ENCODE peak calls at places on chromosomes 5 and 9, in eight cellular contexts. One of them, this sample, is unnamed.

GRCh38 chr5:124963236-124963929 is 216.9 kb upstream of the ZNF608 start:
- DNase-seq in uterus: peak; percentile 75
- DNase-seq in fibroblast of pulmonary artery: peak; percentile 91
- DNase-seq in tibial artery: no peak
- DNase-seq in neural crest cell: no peak
- DNase-seq in cardiac muscle cell: peak; percentile 93
- DNase-seq in lower leg skin: no peak
- DNase-seq in cardiac fibroblast: peak; percentile 86
- DNase-seq in this sample: peak; percentile 76

GRCh38 chr9:137095664-137096517 is 9.1 kb downstream of the MAN1B1 start:
- DNase-seq in uterus: no peak
- DNase-seq in neural crest cell: no peak
- DNase-seq in lower leg skin: no peak
- DNase-seq in tibial artery: no peak
- DNase-seq in cardiac fibroblast: no peak
- DNase-seq in fibroblast of pulmonary artery: no peak
- DNase-seq in cardiac muscle cell: no peak
- DNase-seq in this sample: no peak

GRCh38 chr9:126401107-126401506 is 74.5 kb downstream of the MVB12B start:
- DNase-seq in fibroblast of pulmonary artery: no peak
- DNase-seq in uterus: no peak
- DNase-seq in cardiac fibroblast: peak; percentile 22
- DNase-seq in neural crest cell: no peak
- DNase-seq in lower leg skin: no peak
- DNase-seq in cardiac muscle cell: no peak
- DNase-seq in tibial artery: no peak
- DNase-seq in this sample: no peak

GRCh38 chr9:13186091-13186490 is 93.4 kb downstream of the MPDZ start:
- DNase-seq in tibial artery: no peak
- DNase-seq in uterus: no peak
- DNase-seq in cardiac muscle cell: no peak
- DNase-seq in cardiac fibroblast: no peak
- DNase-seq in fibroblast of pulmonary artery: no peak
- DNase-seq in neural crest cell: no peak
- DNase-seq in lower leg skin: no peak
- DNase-seq in this sample: no peak

GRCh38 chr9:93319301-93319991 is 132.0 kb upstream of the FAM120A start:
- DNase-seq in fibroblast of pulmonary artery: no peak
- DNase-seq in cardiac fibroblast: no peak
- DNase-seq in neural crest cell: no peak
- DNase-seq in tibial artery: no peak
- DNase-seq in lower leg skin: no peak
- DNase-seq in cardiac muscle cell: no peak
- DNase-seq in uterus: no peak
- DNase-seq in this sample: no peak

GRCh38 chr9:129379181-129379836 is 201.2 kb upstream of the IER5L start:
- DNase-seq in lower leg skin: no peak
- DNase-seq in cardiac fibroblast: no peak
- DNase-seq in cardiac muscle cell: no peak
- DNase-seq in neural crest cell: no peak
- DNase-seq in tibial artery: no peak
- DNase-seq in fibroblast of pulmonary artery: no peak
- DNase-seq in uterus: no peak
- DNase-seq in this sample: no peak

GRCh38 chr5:80186634-80187033 is 69.2 kb downstream of the SERINC5 start:
- DNase-seq in fibroblast of pulmonary artery: peak; percentile 68
- DNase-seq in cardiac muscle cell: peak; percentile 71
- DNase-seq in uterus: no peak
- DNase-seq in neural crest cell: no peak
- DNase-seq in cardiac fibroblast: peak; percentile 59
- DNase-seq in tibial artery: no peak
- DNase-seq in lower leg skin: no peak
- DNase-seq in this sample: no peak

GRCh38 chr9:137666505-137666809 is 47.7 kb downstream of the EHMT1 start:
- DNase-seq in tibial artery: no peak
- DNase-seq in fibroblast of pulmonary artery: no peak
- DNase-seq in cardiac muscle cell: no peak
- DNase-seq in uterus: no peak
- DNase-seq in cardiac fibroblast: no peak
- DNase-seq in neural crest cell: no peak
- DNase-seq in lower leg skin: no peak
- DNase-seq in this sample: no peak

GRCh38 chr9:5438301-5439162 is 807 bp upstream of the PLGRKT start:
- DNase-seq in lower leg skin: no peak
- DNase-seq in neural crest cell: no peak
- DNase-seq in cardiac fibroblast: peak; percentile 59
- DNase-seq in cardiac muscle cell: peak; percentile 47
- DNase-seq in tibial artery: no peak
- DNase-seq in fibroblast of pulmonary artery: peak; percentile 48
- DNase-seq in uterus: no peak
- DNase-seq in this sample: no peak

GRCh38 chr5:135441256-135441915 is 5.8 kb downstream of the DCANP1 start:
- DNase-seq in neural crest cell: no peak
- DNase-seq in cardiac muscle cell: no peak
- DNase-seq in lower leg skin: peak; percentile 71
- DNase-seq in tibial artery: no peak
- DNase-seq in uterus: no peak
- DNase-seq in fibroblast of pulmonary artery: no peak
- DNase-seq in cardiac fibroblast: no peak
- DNase-seq in this sample: no peak

GRCh38 chr9:136385015-136385414 is 11.5 kb upstream of the CARD9 start:
- DNase-seq in neural crest cell: no peak
- DNase-seq in cardiac fibroblast: no peak
- DNase-seq in cardiac muscle cell: no peak
- DNase-seq in uterus: no peak
- DNase-seq in fibroblast of pulmonary artery: no peak
- DNase-seq in lower leg skin: no peak
- DNase-seq in tibial artery: no peak
- DNase-seq in this sample: no peak

GRCh38 chr9:5025416-5025815 is 40.3 kb downstream of the JAK2 start:
- DNase-seq in cardiac muscle cell: peak; percentile 30
- DNase-seq in neural crest cell: no peak
- DNase-seq in fibroblast of pulmonary artery: peak; percentile 56
- DNase-seq in uterus: no peak
- DNase-seq in lower leg skin: no peak
- DNase-seq in cardiac fibroblast: peak; percentile 60
- DNase-seq in tibial artery: no peak
- DNase-seq in this sample: no peak

GRCh38 chr9:111301195-111301594 is 28.8 kb downstream of the OR2K2 start:
- DNase-seq in neural crest cell: no peak
- DNase-seq in cardiac fibroblast: peak; percentile 91
- DNase-seq in uterus: no peak
- DNase-seq in tibial artery: no peak
- DNase-seq in lower leg skin: no peak
- DNase-seq in fibroblast of pulmonary artery: peak; percentile 85
- DNase-seq in cardiac muscle cell: peak; percentile 75
- DNase-seq in this sample: peak; percentile 45

GRCh38 chr9:26043431-26043830 is 365.2 kb upstream of the TUSC1 start:
- DNase-seq in fibroblast of pulmonary artery: no peak
- DNase-seq in cardiac muscle cell: no peak
- DNase-seq in neural crest cell: no peak
- DNase-seq in tibial artery: no peak
- DNase-seq in lower leg skin: no peak
- DNase-seq in cardiac fibroblast: no peak
- DNase-seq in uterus: no peak
- DNase-seq in this sample: no peak

GRCh38 chr5:83430130-83431010 is 41.2 kb upstream of the VCAN start:
- DNase-seq in cardiac fibroblast: peak; percentile 81
- DNase-seq in uterus: peak; percentile 23
- DNase-seq in fibroblast of pulmonary artery: peak; percentile 82
- DNase-seq in cardiac muscle cell: peak; percentile 82
- DNase-seq in tibial artery: peak; percentile 55
- DNase-seq in lower leg skin: no peak
- DNase-seq in neural crest cell: peak; percentile 67
- DNase-seq in this sample: peak; percentile 49

GRCh38 chr9:93654351-93654961 is 78.1 kb downstream of the PHF2 start:
- DNase-seq in cardiac muscle cell: no peak
- DNase-seq in neural crest cell: no peak
- DNase-seq in tibial artery: peak; percentile 13
- DNase-seq in lower leg skin: peak; percentile 76
- DNase-seq in fibroblast of pulmonary artery: no peak
- DNase-seq in cardiac fibroblast: no peak
- DNase-seq in uterus: no peak
- DNase-seq in this sample: no peak

GRCh38 chr5:147310059-147310704 is 75.4 kb downstream of the STK32A start:
- DNase-seq in uterus: no peak
- DNase-seq in cardiac muscle cell: peak; percentile 53
- DNase-seq in lower leg skin: peak; percentile 87
- DNase-seq in tibial artery: peak; percentile 67
- DNase-seq in cardiac fibroblast: peak; percentile 72
- DNase-seq in fibroblast of pulmonary artery: peak; percentile 69
- DNase-seq in neural crest cell: no peak
- DNase-seq in this sample: peak; percentile 59

GRCh38 chr9:12775373-12775962 is 648 bp downstream of the LURAP1L start:
- DNase-seq in lower leg skin: no peak
- DNase-seq in uterus: no peak
- DNase-seq in tibial artery: peak; percentile 26
- DNase-seq in cardiac fibroblast: no peak
- DNase-seq in cardiac muscle cell: no peak
- DNase-seq in fibroblast of pulmonary artery: no peak
- DNase-seq in neural crest cell: peak; percentile 14
- DNase-seq in this sample: no peak

GRCh38 chr9:72363226-72363625 is 1.8 kb downstream of the ZFAND5 start:
- DNase-seq in cardiac muscle cell: no peak
- DNase-seq in tibial artery: no peak
- DNase-seq in cardiac fibroblast: no peak
- DNase-seq in fibroblast of pulmonary artery: no peak
- DNase-seq in neural crest cell: no peak
- DNase-seq in uterus: no peak
- DNase-seq in lower leg skin: no peak
- DNase-seq in this sample: no peak

GRCh38 chr9:109934499-109935214 is 154.7 kb downstream of the PALM2AKAP2 start:
- DNase-seq in neural crest cell: no peak
- DNase-seq in tibial artery: no peak
- DNase-seq in fibroblast of pulmonary artery: peak; percentile 53
- DNase-seq in cardiac muscle cell: peak; percentile 66
- DNase-seq in lower leg skin: no peak
- DNase-seq in uterus: no peak
- DNase-seq in cardiac fibroblast: peak; percentile 60
- DNase-seq in this sample: no peak

GRCh38 chr5:96997265-96997859 is 61.5 kb downstream of the LNPEP start:
- DNase-seq in cardiac fibroblast: peak; percentile 72
- DNase-seq in cardiac muscle cell: peak; percentile 75
- DNase-seq in uterus: peak; percentile 16
- DNase-seq in neural crest cell: no peak
- DNase-seq in lower leg skin: no peak
- DNase-seq in tibial artery: no peak
- DNase-seq in fibroblast of pulmonary artery: peak; percentile 79
- DNase-seq in this sample: peak; percentile 48

GRCh38 chr5:31478901-31479300 is 53.0 kb downstream of the DROSHA start:
- DNase-seq in fibroblast of pulmonary artery: peak; percentile 46
- DNase-seq in lower leg skin: no peak
- DNase-seq in uterus: no peak
- DNase-seq in neural crest cell: no peak
- DNase-seq in cardiac muscle cell: peak; percentile 19
- DNase-seq in cardiac fibroblast: peak; percentile 25
- DNase-seq in tibial artery: no peak
- DNase-seq in this sample: peak; percentile 6

GRCh38 chr5:31479706-31480105 is 52.2 kb downstream of the DROSHA start:
- DNase-seq in uterus: no peak
- DNase-seq in fibroblast of pulmonary artery: no peak
- DNase-seq in cardiac muscle cell: no peak
- DNase-seq in tibial artery: no peak
- DNase-seq in neural crest cell: no peak
- DNase-seq in lower leg skin: no peak
- DNase-seq in cardiac fibroblast: no peak
- DNase-seq in this sample: no peak

GRCh38 chr5:31477971-31478370 is 53.9 kb downstream of the DROSHA start:
- DNase-seq in lower leg skin: no peak
- DNase-seq in neural crest cell: no peak
- DNase-seq in cardiac fibroblast: no peak
- DNase-seq in uterus: no peak
- DNase-seq in cardiac muscle cell: no peak
- DNase-seq in fibroblast of pulmonary artery: no peak
- DNase-seq in tibial artery: no peak
- DNase-seq in this sample: no peak

GRCh38 chr5:31476607-31477200 is 55.2 kb downstream of the DROSHA start:
- DNase-seq in lower leg skin: no peak
- DNase-seq in fibroblast of pulmonary artery: no peak
- DNase-seq in uterus: no peak
- DNase-seq in tibial artery: no peak
- DNase-seq in cardiac muscle cell: no peak
- DNase-seq in neural crest cell: no peak
- DNase-seq in cardiac fibroblast: no peak
- DNase-seq in this sample: no peak

GRCh38 chr5:31477516-31477915 is 54.4 kb downstream of the DROSHA start:
- DNase-seq in cardiac fibroblast: no peak
- DNase-seq in lower leg skin: no peak
- DNase-seq in fibroblast of pulmonary artery: no peak
- DNase-seq in tibial artery: no peak
- DNase-seq in neural crest cell: no peak
- DNase-seq in uterus: no peak
- DNase-seq in cardiac muscle cell: no peak
- DNase-seq in this sample: no peak
- TF ChIP-seq CTCF in cardiac fibroblast: no peak
- TF ChIP-seq CTCF in lower leg skin: no peak
- TF ChIP-seq CTCF in fibroblast of pulmonary artery: no peak
- TF ChIP-seq CTCF in tibial artery: no peak
- TF ChIP-seq CTCF in neural crest cell: no peak
- TF ChIP-seq CTCF in uterus: no peak
- TF ChIP-seq CTCF in cardiac muscle cell: no peak
- TF ChIP-seq CTCF in this sample: no peak

GRCh38 chr5:86981898-86982297 is 285.8 kb upstream of the RASA1 start:
- DNase-seq in uterus: no peak
- DNase-seq in fibroblast of pulmonary artery: no peak
- DNase-seq in lower leg skin: no peak
- DNase-seq in cardiac fibroblast: no peak
- DNase-seq in neural crest cell: no peak
- DNase-seq in cardiac muscle cell: no peak
- DNase-seq in tibial artery: no peak
- DNase-seq in this sample: no peak

GRCh38 chr5:86983208-86983607 is 284.5 kb upstream of the RASA1 start:
- DNase-seq in fibroblast of pulmonary artery: no peak
- DNase-seq in lower leg skin: no peak
- DNase-seq in cardiac fibroblast: no peak
- DNase-seq in uterus: no peak
- DNase-seq in cardiac muscle cell: no peak
- DNase-seq in tibial artery: no peak
- DNase-seq in neural crest cell: no peak
- DNase-seq in this sample: no peak

GRCh38 chr5:86986837-86987236 is 280.8 kb upstream of the RASA1 start:
- DNase-seq in tibial artery: no peak
- DNase-seq in cardiac fibroblast: no peak
- DNase-seq in uterus: no peak
- DNase-seq in fibroblast of pulmonary artery: no peak
- DNase-seq in lower leg skin: no peak
- DNase-seq in neural crest cell: no peak
- DNase-seq in cardiac muscle cell: no peak
- DNase-seq in this sample: no peak
- TF ChIP-seq CTCF in tibial artery: no peak
- TF ChIP-seq CTCF in cardiac fibroblast: no peak
- TF ChIP-seq CTCF in uterus: no peak
- TF ChIP-seq CTCF in fibroblast of pulmonary artery: no peak
- TF ChIP-seq CTCF in lower leg skin: no peak
- TF ChIP-seq CTCF in neural crest cell: no peak
- TF ChIP-seq CTCF in cardiac muscle cell: no peak
- TF ChIP-seq CTCF in this sample: peak; percentile 34

GRCh38 chr9:68426755-68427154 is 70.3 kb downstream of the PGM5 start:
- DNase-seq in cardiac fibroblast: no peak
- DNase-seq in neural crest cell: no peak
- DNase-seq in uterus: no peak
- DNase-seq in tibial artery: no peak
- DNase-seq in cardiac muscle cell: no peak
- DNase-seq in lower leg skin: no peak
- DNase-seq in fibroblast of pulmonary artery: no peak
- DNase-seq in this sample: no peak
- TF ChIP-seq CTCF in cardiac fibroblast: no peak
- TF ChIP-seq CTCF in neural crest cell: no peak
- TF ChIP-seq CTCF in uterus: no peak
- TF ChIP-seq CTCF in tibial artery: no peak
- TF ChIP-seq CTCF in cardiac muscle cell: no peak
- TF ChIP-seq CTCF in lower leg skin: no peak
- TF ChIP-seq CTCF in fibroblast of pulmonary artery: no peak
- TF ChIP-seq CTCF in this sample: no peak

GRCh38 chr9:36136277-36136893 is at the start of gene GLIPR2:
- DNase-seq in cardiac fibroblast: peak; percentile 66
- DNase-seq in lower leg skin: peak; percentile 94
- DNase-seq in neural crest cell: peak; percentile 45
- DNase-seq in cardiac muscle cell: peak; percentile 79
- DNase-seq in uterus: peak; percentile 76
- DNase-seq in fibroblast of pulmonary artery: peak; percentile 70
- DNase-seq in tibial artery: peak; percentile 83
- DNase-seq in this sample: peak; percentile 37
- TF ChIP-seq CTCF in cardiac fibroblast: no peak
- TF ChIP-seq CTCF in lower leg skin: no peak
- TF ChIP-seq CTCF in neural crest cell: peak; percentile 53
- TF ChIP-seq CTCF in cardiac muscle cell: peak; percentile 6
- TF ChIP-seq CTCF in uterus: peak; percentile 43
- TF ChIP-seq CTCF in fibroblast of pulmonary artery: no peak
- TF ChIP-seq CTCF in tibial artery: peak; percentile 25
- TF ChIP-seq CTCF in this sample: peak; percentile 72

This sample was measured in HFFc6.